ENCODE peak calls at places on chromosomes 7 and 10, in eight cellular contexts. H is iPS-NIHi11, Y is chondrocyte, Z is HCEC 1CT, C is smooth muscle cell of the brain vasculature, I is right lobe of liver, E is nucleus accumbens, B is NCI-H1694. N is an unnamed sample.

GRCh38 chr7:32259917-32260596 is 189.8 kb upstream of the PDE1C start:
- DNase-seq in H (no peak), Y (no peak), Z (no peak), C (no peak), I (no peak), E (no peak), B (no peak), N (no peak)

GRCh38 chr7:132574281-132574680 is 2.0 kb downstream of the PLXNA4 start:
- DNase-seq in H (no peak), Y (no peak), Z (no peak), C (no peak), I (no peak), E (no peak), B (no peak), N (no peak)

GRCh38 chr10:132146941-132147915 is 39.5 kb upstream of the DPYSL4 start:
- DNase-seq in H (no peak), Y (peak), Z (no peak), C (no peak), I (peak), E (no peak), B (no peak), N (no peak)

GRCh38 chr7:236967-237366 is 44.6 kb downstream of the FAM20C start:
- DNase-seq in H (no peak), Y (no peak), Z (no peak), C (no peak), I (no peak), E (no peak), B (no peak), N (no peak)

GRCh38 chr7:117730404-117730803 is 142.8 kb downstream of the CTTNBP2 start:
- DNase-seq in H (no peak), Y (no peak), Z (no peak), C (no peak), I (no peak), E (no peak), B (no peak), N (no peak)

GRCh38 chr7:129311429-129311828 is 86.6 kb downstream of the AHCYL2 start:
- DNase-seq in H (no peak), Y (no peak), Z (no peak), C (no peak), I (no peak), E (no peak), B (no peak), N (no peak)

GRCh38 chr7:40697653-40698052 is 562.8 kb downstream of the SUGCT start:
- DNase-seq in H (no peak), Y (no peak), Z (no peak), C (no peak), I (no peak), E (no peak), B (no peak), N (no peak)

GRCh38 chr7:30445770-30446169 is 32.8 kb downstream of the NOD1 start:
- DNase-seq in H (no peak), Y (no peak), Z (no peak), C (no peak), I (peak), E (peak), B (peak), N (peak)

GRCh38 chr10:123007558-123008378 is 827 bp downstream of the IKZF5 start:
- DNase-seq in H (peak), Y (no peak), Z (peak), C (no peak), I (peak), E (no peak), B (no peak), N (peak)

GRCh38 chr7:72603073-72603472 is 190.9 kb upstream of the CALN1 start:
- DNase-seq in H (no peak), Y (no peak), Z (no peak), C (no peak), I (no peak), E (no peak), B (no peak), N (no peak)

GRCh38 chr7:27424749-27425148 is 182.1 kb downstream of the EVX1 start:
- DNase-seq in H (no peak), Y (no peak), Z (no peak), C (no peak), I (no peak), E (no peak), B (no peak), N (no peak)

GRCh38 chr7:111198255-111198654 is 107.3 kb downstream of the LRRN3 start:
- DNase-seq in H (no peak), Y (no peak), Z (peak), C (peak), I (no peak), E (no peak), B (no peak), N (no peak)

N was measured in NCI-H1092 treated with DMSO at 0.1 percent for 48 hours.